ENCODE peak calls at places on chromosomes 5 and 9, in seven cellular contexts. I is IMR-90, J is fibroblast of lung, C is GM23248, A is endothelial cell of umbilical vein, H is SK-N-SH, P is H9. K is an unnamed sample.

GRCh38 chr9:15423328-15423985 is 781 bp downstream of the SNAPC3 start:
- DNase-seq in I (peak; percentile 43), J (peak; percentile 29), C (peak; percentile 77), A (peak; percentile 56), H (peak; percentile 52), P (no peak), K (peak; percentile 32)

GRCh38 chr9:14417230-14417629 is 103.3 kb upstream of the NFIB start:
- DNase-seq in I (peak; percentile 45), J (peak; percentile 62), C (peak; percentile 79), A (no peak), H (no peak), P (no peak), K (no peak)

GRCh38 chr5:16891043-16891442 is 45.0 kb downstream of the MYO10 start:
- DNase-seq in I (no peak), J (no peak), C (no peak), A (no peak), H (no peak), P (no peak), K (no peak)

GRCh38 chr5:982377-983237 is 26.0 kb upstream of the NKD2 start:
- DNase-seq in I (no peak), J (no peak), C (peak; percentile 38), A (no peak), H (peak; percentile 63), P (peak; percentile 86), K (peak; percentile 11)

GRCh38 chr9:128733256-128733655 is 9.3 kb upstream of the ZDHHC12 start:
- DNase-seq in I (peak; percentile 81), J (peak; percentile 80), C (peak; percentile 76), A (peak; percentile 88), H (peak; percentile 82), P (peak; percentile 97), K (peak; percentile 90)

GRCh38 chr5:111432828-111433536 is 79.4 kb downstream of the STARD4 start:
- DNase-seq in I (peak; percentile 46), J (peak; percentile 63), C (peak; percentile 60), A (no peak), H (no peak), P (no peak), K (no peak)

GRCh38 chr5:122586351-122586750 is 188.5 kb upstream of the SNX2 start:
- DNase-seq in I (peak; percentile 74), J (peak; percentile 64), C (peak; percentile 56), A (no peak), H (no peak), P (no peak), K (no peak)

GRCh38 chr9:138071731-138072130 is 194.1 kb downstream of the CACNA1B start:
- DNase-seq in I (no peak), J (no peak), C (no peak), A (no peak), H (peak; percentile 10), P (no peak), K (no peak)

GRCh38 chr5:103218164-103218563 is 40.4 kb upstream of the MACIR start:
- DNase-seq in I (peak; percentile 87), J (peak; percentile 94), C (peak; percentile 28), A (peak; percentile 81), H (no peak), P (no peak), K (peak; percentile 64)

GRCh38 chr9:126702501-126703329 is 89.0 kb downstream of the LMX1B start:
- DNase-seq in I (no peak), J (no peak), C (peak; percentile 17), A (no peak), H (peak; percentile 83), P (peak; percentile 81), K (peak; percentile 49)

GRCh38 chr9:99046542-99047071 is 58.3 kb upstream of the TGFBR1 start:
- DNase-seq in I (no peak), J (no peak), C (no peak), A (no peak), H (no peak), P (no peak), K (no peak)
- H3K27ac ChIP-seq in I (no peak overlapping the region), J (no peak overlapping the region), C (no peak overlapping the region), A (no peak overlapping the region), H (no peak overlapping the region), P (no peak overlapping the region), K (peak overlapping the region; percentile 62)

DNA sequence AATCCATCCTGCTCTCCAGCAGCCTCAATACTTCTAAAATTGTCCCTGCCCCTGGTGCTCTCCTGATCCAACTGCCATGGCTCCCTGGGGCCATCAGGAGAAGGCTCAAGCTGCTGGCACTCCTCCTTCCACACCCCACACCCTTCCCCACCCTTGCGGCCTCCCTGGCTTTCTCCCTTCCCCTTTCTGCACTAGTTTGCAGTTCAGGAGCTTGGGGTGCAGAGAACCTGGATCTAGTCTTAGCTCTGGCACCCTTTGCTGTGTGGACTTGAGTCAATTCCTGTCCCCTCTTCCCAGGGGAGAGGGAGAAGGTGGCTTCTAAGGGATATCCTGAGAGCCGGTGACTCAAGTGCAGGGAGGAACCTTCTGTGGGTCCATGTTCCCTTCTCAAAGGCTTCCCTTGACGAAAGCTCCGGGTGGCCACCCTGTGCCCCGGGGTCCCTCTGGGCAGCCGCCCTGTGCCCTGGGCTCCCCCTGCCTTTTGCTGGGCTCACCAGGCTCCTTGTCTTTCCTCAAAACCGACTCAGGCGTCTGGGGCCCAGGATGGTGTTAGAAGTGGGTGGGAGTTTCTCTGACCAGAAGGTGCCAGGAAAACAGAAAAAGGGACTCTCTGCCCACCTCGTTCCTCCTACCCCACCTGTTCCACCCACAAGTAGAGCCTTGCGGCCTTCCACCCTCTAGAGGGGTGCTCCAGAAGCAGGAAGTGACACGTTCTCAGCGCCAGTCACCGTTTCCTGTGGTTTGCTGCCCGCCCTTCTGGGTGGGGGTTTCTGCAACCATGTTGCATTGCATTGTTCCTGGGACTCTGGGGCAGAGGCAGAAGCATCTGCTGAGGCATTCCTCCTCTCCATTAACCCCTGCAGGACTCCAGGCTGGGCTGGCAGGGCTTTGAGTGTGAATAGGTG is 15.0 kb downstream of the GLIPR2 start:
- DNase-seq in I (peak; percentile 64), J (peak; percentile 85), C (peak; percentile 77), A (peak; percentile 78), H (no peak), P (no peak), K (no peak)
- H2AFZ ChIP-seq in I (peak overlapping the region; percentile 55), J (no peak overlapping the region), C (no peak overlapping the region), A (peak overlapping the region; percentile 56), H (peak overlapping the region; percentile 51), P (no peak overlapping the region), K (no peak overlapping the region)

GRCh38 chr5:150641826-150642566 is 1.5 kb downstream of the SYNPO start:
- DNase-seq in I (no peak), J (peak; percentile 44), C (peak; percentile 38), A (no peak), H (no peak), P (no peak), K (no peak)

GRCh38 chr5:150639751-150640150 is 709 bp upstream of the SYNPO start:
- DNase-seq in I (no peak), J (no peak), C (no peak), A (peak; percentile 43), H (no peak), P (no peak), K (no peak)

GRCh38 chr5:150639317-150639738 is 1.1 kb upstream of the SYNPO start:
- DNase-seq in I (no peak), J (no peak), C (no peak), A (peak; percentile 16), H (no peak), P (no peak), K (no peak)

GRCh38 chr5:150641006-150641570 is 628 bp downstream of the SYNPO start:
- DNase-seq in I (peak; percentile 77), J (peak; percentile 91), C (peak; percentile 86), A (peak; percentile 94), H (no peak), P (no peak), K (no peak)

DNA sequence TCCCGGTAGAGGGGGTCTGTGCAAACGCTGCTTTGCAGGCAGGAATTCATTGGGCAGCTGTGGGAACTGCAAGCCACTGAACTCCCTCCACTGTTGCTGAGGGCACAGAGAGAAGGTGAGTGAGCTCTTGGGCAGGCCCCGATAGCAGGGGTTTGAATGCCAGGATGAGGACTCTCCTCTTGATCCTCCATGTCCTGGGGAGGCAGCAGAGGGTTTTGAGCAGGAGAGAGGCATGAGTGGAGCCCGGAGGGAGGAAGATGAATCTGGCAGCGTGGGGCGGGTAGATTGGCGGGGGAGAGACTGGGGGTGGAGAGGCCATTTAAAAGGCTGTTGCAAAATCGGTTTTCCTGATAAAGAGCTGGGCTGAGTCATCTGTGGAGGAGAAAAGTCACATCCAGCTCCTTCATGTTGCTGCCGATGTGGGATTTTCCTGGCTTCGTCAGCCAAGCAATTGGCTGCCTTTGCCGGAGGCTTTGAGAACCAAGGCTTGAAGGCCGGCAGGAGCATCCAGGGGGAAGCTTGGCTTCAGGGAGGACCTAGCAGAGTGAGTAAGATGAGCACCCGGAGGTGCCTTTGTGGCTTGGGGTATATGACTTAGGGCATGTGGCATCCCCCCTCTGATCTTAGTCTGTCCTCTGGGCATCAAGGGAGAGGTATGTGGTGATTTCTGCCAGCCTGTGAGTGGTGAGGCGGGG is at the start of gene SYNPO:
- DNase-seq in I (peak; percentile 98), J (peak; percentile 97), C (peak; percentile 99), A (peak; percentile 88), H (peak; percentile 63), P (no peak), K (peak; percentile 87)
- H3K4me2 ChIP-seq in I (peak within 1 kb of the TSS; percentile 67), J (peak within 1 kb of the TSS; percentile 88), C (peak within 1 kb of the TSS; percentile 71), A (peak within 1 kb of the TSS; percentile 78), H (peak within 1 kb of the TSS; percentile 66), P (no peak within 1 kb of the TSS), K (peak within 1 kb of the TSS; percentile 67)

DNA sequence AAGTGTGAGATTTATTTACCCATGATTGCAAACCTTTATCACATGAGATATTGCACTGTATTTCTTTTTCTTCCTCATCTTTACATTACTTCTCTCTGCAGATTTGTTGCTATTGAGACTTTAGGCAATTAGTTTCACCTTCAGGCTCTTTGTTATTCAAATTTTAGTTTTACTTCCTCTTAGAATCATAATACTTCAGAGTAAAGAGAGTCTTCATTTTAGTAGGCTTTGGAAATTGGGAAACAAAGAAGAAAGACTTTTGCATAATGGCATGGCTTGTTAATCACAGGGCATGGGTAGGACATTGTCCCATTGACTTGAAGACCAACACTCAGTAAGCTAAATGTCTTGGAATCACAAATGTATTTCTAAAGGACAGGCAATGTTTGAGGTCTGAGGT is 1.2 kb upstream of the PCDHGA5 start:
- DNase-seq in I (no peak), J (no peak), C (no peak), A (no peak), H (no peak), P (no peak), K (no peak)
- H3K27ac ChIP-seq in I (no peak overlapping the region), J (no peak overlapping the region), C (no peak overlapping the region), A (no peak overlapping the region), H (no peak overlapping the region), P (no peak overlapping the region), K (no peak overlapping the region)

DNA sequence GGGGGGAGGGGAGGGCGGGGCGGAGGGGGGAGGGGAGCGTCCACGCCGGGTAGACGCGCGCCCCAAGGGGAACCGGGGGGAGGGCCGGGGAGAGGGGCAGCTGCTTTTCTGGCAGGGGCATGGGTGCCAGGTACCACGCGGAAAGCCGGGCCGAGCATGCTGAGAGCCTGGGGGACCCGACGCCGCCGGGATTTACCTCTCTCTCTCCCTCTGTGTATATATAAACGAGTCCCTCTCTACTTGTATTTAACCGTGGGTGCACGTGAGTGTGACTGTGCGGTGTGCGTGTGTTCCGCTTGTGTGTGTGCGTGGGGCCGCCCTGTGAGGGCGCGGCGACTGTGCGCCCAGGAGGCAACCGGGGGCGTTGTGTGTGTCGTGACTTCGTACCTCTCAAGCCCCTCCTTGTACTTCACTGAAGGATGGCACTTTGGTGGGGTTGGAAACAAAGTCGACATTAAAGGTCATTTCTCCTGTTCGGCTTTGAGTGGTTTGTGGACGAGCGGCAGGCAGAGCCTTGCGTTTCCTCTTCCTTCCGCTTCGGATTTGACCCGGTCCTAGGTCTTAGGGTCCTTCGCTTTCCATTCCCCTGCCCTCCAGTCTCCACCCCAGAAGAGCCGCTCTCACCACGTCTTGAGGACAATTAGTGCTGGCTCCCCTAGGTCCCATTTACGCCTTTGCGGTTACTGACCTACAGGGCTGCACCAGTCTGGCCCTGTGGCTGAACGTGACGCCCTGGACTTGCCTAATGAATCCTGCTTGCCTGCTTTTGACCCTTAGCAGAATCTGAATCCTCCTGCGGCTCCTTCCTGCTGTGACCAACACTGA is 36.2 kb upstream of the TTC1 start:
- DNase-seq in I (no peak), J (no peak), C (no peak), A (no peak), H (peak; percentile 35), P (peak; percentile 50), K (no peak)
- H2AFZ ChIP-seq in I (peak overlapping the region; percentile 34), J (no peak overlapping the region), C (no peak overlapping the region), A (no peak overlapping the region), H (no peak overlapping the region), P (no peak overlapping the region), K (no peak overlapping the region)